ENCODE peak calls at places on chromosomes 6 and 20, in eight cellular contexts. M is effector memory CD4-positive, alpha-beta T cell; P is HAP-1; O is right lobe of liver; F is aorta; I is astrocyte; Y is sigmoid colon; H is SJSA1. B is an unnamed sample.

GRCh38 chr6:45442716-45443115 is 65.0 kb upstream of the SUPT3H start:
- DNase-seq in H (no peak), Y (no peak), F (no peak), M (no peak), O (no peak), I (no peak), P (no peak), B (no peak)

GRCh38 chr20:49562341-49563014 is 5.5 kb downstream of the PTGIS start:
- DNase-seq in Y (peak; percentile 94), O (peak; percentile 63), I (peak; percentile 89), F (peak; percentile 96), M (no peak), H (peak; percentile 71), P (no peak), B (no peak)

GRCh38 chr6:2579789-2580570 is 170.7 kb downstream of the MYLK4 start:
- DNase-seq in P (no peak), I (no peak), M (no peak), F (no peak), Y (no peak), H (no peak), O (no peak), B (no peak)

GRCh38 chr20:10505320-10506226 is 70.5 kb downstream of the SLX4IP start:
- DNase-seq in P (no peak), Y (peak; percentile 92), F (no peak), I (no peak), M (no peak), O (no peak), H (peak; percentile 77), B (no peak)

GRCh38 chr6:53567701-53568100 is 22.8 kb upstream of the GCLC start:
- DNase-seq in F (no peak), Y (no peak), P (no peak), H (no peak), O (no peak), I (no peak), M (no peak), B (no peak)

GRCh38 chr20:14488756-14489479 is 151.5 kb upstream of the FLRT3 start:
- DNase-seq in F (no peak), P (no peak), Y (no peak), I (no peak), M (no peak), O (no peak), H (peak; percentile 14), B (no peak)

GRCh38 chr20:62944184-62944583 is 6.2 kb downstream of the GID8 start:
- DNase-seq in P (no peak), Y (no peak), I (no peak), H (no peak), O (no peak), F (peak; percentile 30), M (no peak), B (no peak)

GRCh38 chr20:63082308-63082938 is 75.7 kb upstream of the BHLHE23 start:
- DNase-seq in M (no peak), Y (peak; percentile 41), I (no peak), H (no peak), O (no peak), P (peak; percentile 16), F (peak; percentile 63), B (no peak)

GRCh38 chr6:26272171-26272631 is 92.8 kb upstream of the BTN3A2 start:
- DNase-seq in O (peak; percentile 53), Y (peak; percentile 74), H (no peak), F (peak; percentile 85), M (no peak), P (no peak), I (no peak), B (no peak)

GRCh38 chr20:64129146-64129782 is 21.9 kb upstream of the NPBWR2 start:
- DNase-seq in O (no peak), H (no peak), Y (peak; percentile 44), F (peak; percentile 55), P (no peak), I (no peak), M (no peak), B (no peak)

GRCh38 chr6:44271914-44272313 is 1.7 kb downstream of the TMEM151B start:
- DNase-seq in F (no peak), I (no peak), M (no peak), P (no peak), Y (no peak), O (no peak), H (no peak), B (no peak)

DNA sequence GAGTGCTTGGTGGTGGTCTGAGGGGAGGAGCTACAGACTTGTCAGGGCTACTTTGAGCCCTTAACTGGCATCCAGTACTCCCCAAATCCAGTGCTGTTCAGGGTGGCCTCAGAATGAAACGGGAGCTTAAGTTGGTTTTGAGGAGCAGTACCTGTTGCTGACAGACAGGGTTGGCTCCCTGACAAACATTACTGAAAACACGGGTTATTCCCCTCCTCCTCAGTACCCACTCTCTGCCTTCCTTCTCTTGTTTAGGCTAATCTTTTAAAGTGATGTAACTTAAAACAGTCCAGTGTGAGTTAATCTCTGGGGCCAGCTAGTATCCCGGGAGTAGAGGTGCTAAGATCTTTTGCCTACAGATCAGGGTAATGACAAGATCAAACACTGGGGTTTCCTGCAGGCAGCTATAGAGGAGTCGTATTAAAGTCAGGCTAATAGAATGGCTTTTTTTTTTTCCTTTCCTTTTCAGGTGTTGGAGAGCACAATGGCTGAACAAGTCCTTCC is 3.7 kb downstream of the TNFAIP3 start:
- DNase-seq in H (no peak), F (no peak), I (no peak), P (no peak), Y (no peak), O (no peak), M (peak; percentile 38), B (peak; percentile 56)
- H3K4me1 ChIP-seq in H (peaks cover 59% of the 10 kb centered on the region), F (no peaks in the 10 kb centered on the region), I (peaks cover 38% of the 10 kb centered on the region), P (peaks cover 15% of the 10 kb centered on the region), Y (peaks cover 65% of the 10 kb centered on the region), O (peaks cover 54% of the 10 kb centered on the region), M (peaks cover 24% of the 10 kb centered on the region), B (peaks cover 38% of the 10 kb centered on the region)

GRCh38 chr6:70391513-70391912 is 21.8 kb upstream of the FAM135A start:
- DNase-seq in O (no peak), H (no peak), Y (no peak), P (no peak), I (no peak), F (no peak), M (no peak), B (no peak)

GRCh38 chr6:70385931-70386330 is 27.4 kb upstream of the FAM135A start:
- DNase-seq in I (no peak), M (no peak), H (no peak), O (no peak), P (no peak), Y (no peak), F (no peak), B (no peak)

GRCh38 chr6:70388814-70389213 is 24.5 kb upstream of the FAM135A start:
- DNase-seq in H (no peak), M (no peak), O (no peak), F (no peak), P (no peak), Y (no peak), I (no peak), B (no peak)

GRCh38 chr6:70390067-70390466 is 23.2 kb upstream of the FAM135A start:
- DNase-seq in Y (no peak), P (peak; percentile 54), H (no peak), I (no peak), F (no peak), O (no peak), M (no peak), B (no peak)

DNA sequence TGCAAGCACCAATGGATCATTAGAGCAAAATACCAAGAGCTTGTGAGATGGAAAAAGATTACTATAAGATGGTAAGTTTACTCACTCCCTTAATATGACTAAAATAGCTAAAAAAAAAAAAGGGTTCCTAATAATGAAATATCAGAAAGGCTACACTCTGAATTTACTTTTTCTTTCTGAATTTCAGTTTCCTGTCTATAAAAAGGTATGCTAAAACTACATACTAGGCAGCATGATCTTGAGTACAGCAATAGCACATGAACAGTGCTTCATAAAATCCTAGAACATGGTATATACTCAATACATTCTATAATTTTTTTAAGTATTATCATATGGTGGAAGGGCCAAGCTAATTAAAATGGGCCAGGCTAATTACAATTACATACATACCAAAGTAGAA is 24.0 kb upstream of the FAM135A start:
- DNase-seq in M (no peak), F (no peak), H (no peak), I (no peak), Y (no peak), O (no peak), P (no peak), B (no peak)
- H3K27me3 ChIP-seq in M (no peaks in the 10 kb centered on the region), F (no peaks in the 10 kb centered on the region), H (peaks cover 11% of the 10 kb centered on the region), I (no peaks in the 10 kb centered on the region), Y (no peaks in the 10 kb centered on the region), O (no peaks in the 10 kb centered on the region), P (no peaks in the 10 kb centered on the region), B (no peaks in the 10 kb centered on the region)

GRCh38 chr6:89679215-89680120 is 40.9 kb upstream of the LYRM2 start:
- DNase-seq in M (no peak), H (no peak), Y (no peak), P (no peak), F (no peak), O (no peak), I (no peak), B (no peak)

GRCh38 chr6:89678531-89678930 is 40.0 kb upstream of the LYRM2 start:
- DNase-seq in I (no peak), Y (no peak), M (no peak), F (no peak), O (no peak), H (no peak), P (no peak), B (no peak)

GRCh38 chr6:89680551-89680950 is 42.0 kb upstream of the LYRM2 start:
- DNase-seq in H (no peak), I (no peak), F (no peak), M (no peak), O (no peak), Y (no peak), P (no peak), B (no peak)

GRCh38 chr6:89680150-89680549 is 41.6 kb upstream of the LYRM2 start:
- DNase-seq in O (no peak), P (no peak), M (no peak), I (no peak), F (no peak), Y (no peak), H (no peak), B (no peak)

DNA sequence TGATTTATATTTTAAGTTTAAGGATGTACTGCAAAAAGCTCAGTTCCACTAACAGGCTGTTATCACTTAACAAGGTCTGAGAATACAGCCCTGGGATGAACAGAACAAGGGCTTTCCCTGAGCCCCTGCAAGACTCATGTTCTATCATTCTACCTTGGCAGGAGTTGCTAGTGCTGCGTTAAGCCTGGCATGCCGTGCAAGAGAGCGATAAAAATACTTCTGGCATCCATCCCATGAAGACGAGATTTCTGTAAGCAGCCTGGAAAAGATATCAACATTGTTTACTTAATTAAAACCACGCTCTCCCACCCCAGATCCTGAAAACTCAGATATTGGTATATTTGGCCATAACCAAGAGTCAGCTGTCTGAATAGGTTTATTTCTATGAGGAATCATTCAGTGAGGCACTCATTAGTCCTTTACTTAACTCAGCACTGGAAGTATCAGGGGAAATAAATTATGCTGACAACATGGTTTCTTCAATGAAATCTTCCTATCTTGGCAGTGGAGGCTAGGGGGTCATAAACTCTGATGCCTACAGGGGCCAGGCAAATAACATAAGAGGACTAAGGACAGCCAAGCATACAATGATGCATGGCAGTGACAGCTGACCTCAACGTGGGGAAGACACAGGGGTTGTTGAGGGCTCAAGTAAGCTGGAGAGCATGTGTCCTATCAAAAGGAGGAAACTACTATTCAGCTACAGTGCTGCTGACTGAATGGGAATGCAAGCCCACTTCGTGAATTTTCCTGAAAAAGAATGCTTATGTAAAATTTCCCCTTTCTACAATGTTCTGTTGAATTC is 37.6 kb upstream of the LYRM2 start:
- DNase-seq in F (no peak), P (no peak), H (no peak), I (peak; percentile 25), M (no peak), O (no peak), Y (no peak), B (no peak)
- H3K4me1 ChIP-seq in F (no peaks in the 10 kb centered on the region), P (no peaks in the 10 kb centered on the region), H (no peaks in the 10 kb centered on the region), I (no peaks in the 10 kb centered on the region), M (no peaks in the 10 kb centered on the region), O (no peaks in the 10 kb centered on the region), Y (peaks cover 5% of the 10 kb centered on the region), B (no peaks in the 10 kb centered on the region)

GRCh38 chr6:98828210-98828798 is 6.1 kb upstream of the POU3F2 start:
- DNase-seq in H (no peak), F (no peak), P (no peak), M (no peak), Y (no peak), I (no peak), O (no peak), B (no peak)
- H3K27me3 ChIP-seq in H (peaks cover 88% of the 10 kb centered on the region), F (peaks cover 2% of the 10 kb centered on the region), P (no peaks in the 10 kb centered on the region), M (peaks cover 78% of the 10 kb centered on the region), Y (peaks cover 91% of the 10 kb centered on the region), I (peaks cover 86% of the 10 kb centered on the region), O (peaks cover 6% of the 10 kb centered on the region), B (peaks cover 27% of the 10 kb centered on the region)

B was measured in naive thymus-derived CD4-positive, alpha-beta T cell.